ENCODE peak calls at places on chromosomes 6 and 20, in five cellular contexts. O is suprapubic skin, C is cardiac fibroblast, J is astrocyte of the spinal cord, A is tibial artery. W is an unnamed sample.

GRCh38 chr6:142763205-142763604 is 181.8 kb downstream of the HIVEP2 start:
- DNase-seq in A (no peak), O (no peak), J (peak; percentile 59), C (peak; percentile 65), W (no peak)

GRCh38 chr6:107064579-107065065 is 36.6 kb downstream of the MTRES1 start:
- DNase-seq in A (no peak), J (peak; percentile 78), O (no peak), C (peak; percentile 78), W (peak; percentile 92)

GRCh38 chr6:112214749-112215269 is 39.6 kb downstream of the LAMA4 start:
- DNase-seq in A (no peak), O (no peak), J (no peak), C (peak; percentile 59), W (no peak)

GRCh38 chr6:42963855-42964605 is 3.5 kb downstream of the GNMT start:
- DNase-seq in A (no peak), O (no peak), J (peak; percentile 35), C (peak; percentile 63), W (peak; percentile 91)

GRCh38 chr6:128491041-128491642 is 29.3 kb downstream of the PTPRK start:
- DNase-seq in J (peak; percentile 50), C (peak; percentile 67), O (no peak), A (no peak), W (no peak)

GRCh38 chr6:19835605-19836004 is 1.6 kb upstream of the ID4 start:
- DNase-seq in A (no peak), O (no peak), C (no peak), J (no peak), W (no peak)

GRCh38 chr6:146149770-146150169 is 120.9 kb downstream of the GRM1 start:
- DNase-seq in J (no peak), C (no peak), A (no peak), O (no peak), W (no peak)

GRCh38 chr6:134577998-134578397 is 260.1 kb upstream of the SGK1 start:
- DNase-seq in A (no peak), O (no peak), C (peak; percentile 48), J (peak; percentile 28), W (no peak)

GRCh38 chr6:158047120-158047518 is 65.5 kb downstream of the SYNJ2 start:
- DNase-seq in C (peak; percentile 53), A (peak; percentile 66), O (no peak), J (peak; percentile 75), W (peak; percentile 64)

GRCh38 chr6:20481281-20481680 is 53.0 kb upstream of the CDKAL1 start:
- DNase-seq in O (no peak), A (no peak), J (no peak), C (no peak), W (no peak)

GRCh38 chr20:1813101-1813529 is 82.1 kb upstream of the SIRPA start:
- DNase-seq in O (no peak), J (peak; percentile 91), A (peak; percentile 94), C (peak; percentile 90), W (peak; percentile 90)

GRCh38 chr6:151765444-151765886 is 42.0 kb upstream of the ESR1 start:
- DNase-seq in O (no peak), J (peak; percentile 90), C (peak; percentile 95), A (no peak), W (peak; percentile 68)

GRCh38 chr20:41245086-41245707 is 72.3 kb downstream of the ZHX3 start:
- DNase-seq in C (peak; percentile 43), O (no peak), A (no peak), J (no peak), W (no peak)

GRCh38 chr6:138540468-138540867 is 41.2 kb upstream of the NHSL1 start:
- DNase-seq in C (peak; percentile 77), O (no peak), J (peak; percentile 88), A (no peak), W (peak; percentile 79)

GRCh38 chr6:106066984-106067383 is 19.2 kb upstream of the PRDM1 start:
- DNase-seq in O (no peak), J (no peak), A (no peak), C (peak; percentile 24), W (no peak)

GRCh38 chr6:148650941-148651540 is 95.8 kb upstream of the UST start:
- DNase-seq in J (no peak), O (no peak), C (no peak), A (no peak), W (no peak)

GRCh38 chr20:7285918-7286556 is 518.6 kb downstream of the BMP2 start:
- DNase-seq in J (peak; percentile 90), O (peak; percentile 83), A (peak; percentile 80), C (peak; percentile 95), W (peak; percentile 44)

GRCh38 chr20:23201658-23202057 is 115.5 kb upstream of the CD93 start:
- DNase-seq in A (no peak), J (no peak), C (no peak), O (no peak), W (no peak)

GRCh38 chr6:151666526-151666925 is 141.0 kb upstream of the ESR1 start:
- DNase-seq in A (no peak), O (no peak), C (no peak), J (no peak), W (no peak)

GRCh38 chr6:149233056-149233715 is 84.3 kb upstream of the TAB2 start:
- DNase-seq in A (no peak), C (peak; percentile 94), J (peak; percentile 97), O (no peak), W (peak; percentile 91)

GRCh38 chr20:49765846-49766541 is 46.6 kb upstream of the SLC9A8 start:
- DNase-seq in C (no peak), O (no peak), J (no peak), A (no peak), W (no peak)

GRCh38 chr20:62193079-62194025 is 10.5 kb downstream of the MTG2 start:
- DNase-seq in C (no peak), O (no peak), J (no peak), A (no peak), W (no peak)

GRCh38 chr6:138805431-138805830 is 9.5 kb downstream of the ECT2L start:
- DNase-seq in C (peak; percentile 76), A (no peak), J (peak; percentile 52), O (no peak), W (no peak)

GRCh38 chr6:49606696-49607390 is 29.8 kb downstream of the RHAG start:
- DNase-seq in C (peak; percentile 90), O (no peak), A (no peak), J (peak; percentile 82), W (peak; percentile 51)

GRCh38 chr20:22691369-22692118 is 107.2 kb upstream of the FOXA2 start:
- DNase-seq in O (peak; percentile 88), A (peak; percentile 88), J (peak; percentile 67), C (peak; percentile 76), W (peak; percentile 90)

GRCh38 chr20:55160996-55161395 is 685.6 kb downstream of the DOK5 start:
- DNase-seq in O (no peak), A (no peak), C (no peak), J (peak; percentile 85), W (peak; percentile 21)

GRCh38 chr20:8144282-8145245 is 12.5 kb downstream of the PLCB1 start:
- DNase-seq in J (peak; percentile 93), A (no peak), O (no peak), C (peak; percentile 92), W (no peak)

GRCh38 chr20:12963456-12963855 is 45.3 kb upstream of the SPTLC3 start:
- DNase-seq in A (no peak), J (no peak), C (no peak), O (no peak), W (no peak)

GRCh38 chr6:145283856-145284255 is 451.5 kb downstream of the EPM2A start:
- DNase-seq in C (no peak), A (no peak), O (no peak), J (no peak), W (no peak)

GRCh38 chr6:2963756-2964155 is 7.6 kb downstream of the SERPINB6 start:
- DNase-seq in A (no peak), O (peak; percentile 31), J (no peak), C (no peak), W (no peak)

GRCh38 chr6:20350215-20350614 is 51.5 kb upstream of the E2F3 start:
- DNase-seq in O (no peak), A (no peak), C (no peak), J (no peak), W (no peak)

GRCh38 chr20:39165099-39165498 is 203.0 kb downstream of the DHX35 start:
- DNase-seq in O (no peak), A (no peak), C (no peak), J (no peak), W (no peak)

GRCh38 chr6:10373642-10374359 is 41.1 kb downstream of the TFAP2A start:
- DNase-seq in O (no peak), C (no peak), A (no peak), J (no peak), W (no peak)

GRCh38 chr6:154865291-154865690 is 129.8 kb upstream of the TIAM2 start:
- DNase-seq in A (no peak), J (peak; percentile 48), O (no peak), C (peak; percentile 71), W (peak; percentile 32)

GRCh38 chr6:34795836-34796425 is 4.0 kb downstream of the BLTP3A start:
- DNase-seq in A (no peak), O (no peak), J (peak; percentile 25), C (peak; percentile 39), W (peak; percentile 74)

GRCh38 chr20:53737404-53738038 is 143.9 kb upstream of the ZNF217 start:
- DNase-seq in J (no peak), A (no peak), O (no peak), C (no peak), W (no peak)
- H3K4me3 ChIP-seq in J (no peak overlapping the region), A (no peak overlapping the region), O (peak overlapping the region; percentile 35), C (no peak overlapping the region), W (peak overlapping the region; percentile 23)

DNA sequence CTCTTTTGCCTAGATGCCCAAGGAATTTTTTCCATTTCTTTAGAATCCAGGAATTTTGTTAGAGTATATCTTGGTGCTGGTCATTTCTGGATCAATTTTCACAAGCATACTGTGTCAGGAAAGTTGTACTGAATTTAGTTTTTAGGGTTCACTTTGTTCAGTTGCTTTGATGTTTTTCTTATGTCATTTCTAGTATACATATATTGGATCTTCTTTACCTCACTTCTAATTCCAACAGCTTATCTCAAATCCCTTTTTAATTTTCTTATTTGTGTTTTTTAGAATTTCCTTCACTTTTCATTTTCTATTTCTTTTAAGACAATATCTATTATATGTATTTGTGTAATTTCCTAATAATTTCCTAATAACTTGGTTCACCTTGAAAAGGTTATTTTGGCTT is 281.0 kb upstream of the AGPAT4 start:
- DNase-seq in C (peak; percentile 4), J (no peak), O (no peak), A (no peak), W (no peak)
- TF ChIP-seq CTCF in C (no peak), J (no peak), O (no peak), A (no peak), W (no peak)

DNA sequence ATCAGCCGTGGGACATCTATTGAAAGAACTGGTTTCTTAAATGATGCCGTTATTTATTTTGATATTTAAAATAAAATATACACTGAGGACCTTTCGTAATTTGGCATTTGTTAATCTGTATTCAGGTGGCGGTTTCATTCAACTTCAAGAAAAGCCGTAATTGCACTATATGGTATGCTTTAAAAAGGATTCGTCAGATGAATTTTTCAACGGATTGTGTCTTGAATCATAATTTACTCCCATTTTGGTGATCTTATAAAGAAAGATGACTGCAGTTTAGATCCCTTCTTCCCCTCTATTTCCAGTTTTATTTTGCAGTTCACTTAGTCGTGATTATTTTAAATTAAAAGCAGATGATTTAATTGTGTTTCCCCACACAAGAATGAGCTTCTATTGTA is 761 bp downstream of the KLHL32 start:
- DNase-seq in J (no peak), O (no peak), A (no peak), C (no peak), W (no peak)
- H3K4me3 ChIP-seq in J (no peak overlapping the region), O (peak overlapping the region; percentile 72), A (peak overlapping the region; percentile 66), C (no peak overlapping the region), W (no peak overlapping the region)

GRCh38 chr6:117818449-117818848 is 88.6 kb upstream of the SLC35F1 start:
- DNase-seq in J (no peak), A (no peak), O (no peak), C (no peak), W (no peak)
- TF ChIP-seq CTCF in J (no peak), A (no peak), O (no peak), C (no peak), W (no peak)